ENCODE peak calls at places on chromosomes 1 and 21, in six cellular contexts. A is activated T-helper 1 cell treated with Interleukin-2 at 50 U/mL for 16 hours, P is EL, W is GM10248, R is neuronal stem cell, B is left cardiac atrium. H is an unnamed sample.

GRCh38 chr1:99887890-99888289 is 37.7 kb downstream of the AGL start:
- DNase-seq in A (no peak), P (no peak), W (no peak), R (no peak), B (no peak), H (no peak)

GRCh38 chr1:6086762-6087401 is 41.2 kb downstream of the KCNAB2 start:
- DNase-seq in A (no peak), P (no peak), W (no peak), R (no peak), B (no peak), H (no peak)

GRCh38 chr1:101148987-101149386 is 87.8 kb upstream of the S1PR1 start:
- DNase-seq in A (no peak), P (no peak), W (no peak), R (no peak), B (no peak), H (no peak)

GRCh38 chr1:97919568-97920261 is 1.1 kb downstream of the DPYD start:
- DNase-seq in A (no peak), P (peak; percentile 32), W (peak; percentile 3), R (no peak), B (no peak), H (no peak)

GRCh38 chr1:36796101-36796590 is 238.2 kb downstream of the GRIK3 start:
- DNase-seq in A (no peak), P (no peak), W (no peak), R (no peak), B (no peak), H (no peak)

GRCh38 chr1:244094880-244095522 is 43.9 kb downstream of the ZBTB18 start:
- DNase-seq in A (no peak), P (no peak), W (no peak), R (no peak), B (no peak), H (no peak)

GRCh38 chr21:32336711-32337110 is 38.1 kb downstream of the MRAP start:
- DNase-seq in A (no peak), P (peak; percentile 53), W (no peak), R (no peak), B (no peak), H (no peak)

GRCh38 chr1:115828101-115829022 is 12.6 kb downstream of the NHLH2 start:
- DNase-seq in A (no peak), P (no peak), W (no peak), R (no peak), B (peak; percentile 35), H (no peak)

GRCh38 chr1:241605146-241605805 is 34.9 kb downstream of the CHML start:
- DNase-seq in A (no peak), P (no peak), W (no peak), R (no peak), B (no peak), H (peak; percentile 29)

GRCh38 chr1:238673561-238673960 is 712.8 kb upstream of the CHRM3 start:
- DNase-seq in A (no peak), P (no peak), W (no peak), R (no peak), B (no peak), H (no peak)

GRCh38 chr1:115592264-115592663 is 49.5 kb upstream of the VANGL1 start:
- DNase-seq in A (no peak), P (no peak), W (no peak), R (no peak), B (no peak), H (no peak)

GRCh38 chr1:86394416-86394815 is 1.7 kb downstream of the ODF2L start:
- DNase-seq in A (no peak), P (peak; percentile 48), W (no peak), R (no peak), B (no peak), H (no peak)

GRCh38 chr1:7585216-7585907 is 185.7 kb upstream of the VAMP3 start:
- DNase-seq in A (no peak), P (no peak), W (no peak), R (no peak), B (peak; percentile 10), H (no peak)

GRCh38 chr1:7745783-7746182 is 25.3 kb upstream of the VAMP3 start:
- DNase-seq in A (no peak), P (no peak), W (no peak), R (no peak), B (no peak), H (no peak)

GRCh38 chr1:217647791-217648190 is 16.6 kb downstream of the SPATA17 start:
- DNase-seq in A (no peak), P (no peak), W (no peak), R (no peak), B (no peak), H (no peak)

GRCh38 chr1:145906954-145907755 is 2.7 kb downstream of the ITGA10 start:
- DNase-seq in A (no peak), P (no peak), W (no peak), R (no peak), B (no peak), H (no peak)

GRCh38 chr1:51642739-51643142 is 25.8 kb downstream of the OSBPL9 start:
- DNase-seq in A (no peak), P (peak; percentile 94), W (no peak), R (no peak), B (no peak), H (no peak)

GRCh38 chr1:7594002-7594713 is 176.9 kb upstream of the VAMP3 start:
- DNase-seq in A (no peak), P (no peak), W (no peak), R (no peak), B (no peak), H (no peak)

GRCh38 chr1:43587594-43587993 is 56.9 kb downstream of the PTPRF start:
- DNase-seq in A (no peak), P (peak; percentile 69), W (no peak), R (no peak), B (no peak), H (no peak)

GRCh38 chr1:13513885-13514546 is at the start of gene LRRC38:
- DNase-seq in A (no peak), P (no peak), W (no peak), R (no peak), B (peak; percentile 30), H (no peak)

GRCh38 chr1:185215911-185216310 is 58.9 kb downstream of the SWT1 start:
- DNase-seq in A (no peak), P (peak; percentile 3), W (no peak), R (no peak), B (no peak), H (no peak)

GRCh38 chr1:158146739-158147138 is 34.0 kb upstream of the CD1D start:
- DNase-seq in A (no peak), P (peak; percentile 35), W (no peak), R (no peak), B (no peak), H (no peak)

GRCh38 chr1:27400035-27400962 is 7.9 kb downstream of the GPR3 start:
- DNase-seq in A (no peak), P (no peak), W (no peak), R (no peak), B (no peak), H (no peak)

GRCh38 chr1:237685553-237685952 is 205.2 kb downstream of the ZP4 start:
- DNase-seq in A (no peak), P (no peak), W (no peak), R (no peak), B (no peak), H (no peak)

GRCh38 chr1:107941123-107941522 is 23.9 kb downstream of the VAV3 start:
- DNase-seq in A (no peak), P (no peak), W (no peak), R (no peak), B (peak; percentile 27), H (no peak)

GRCh38 chr1:147266381-147266780 is 23.9 kb downstream of the CHD1L start:
- DNase-seq in A (no peak), P (no peak), W (no peak), R (no peak), B (no peak), H (no peak)

GRCh38 chr1:145782166-145783099 is 41.5 kb downstream of the RNF115 start:
- DNase-seq in A (no peak), P (peak; percentile 88), W (no peak), R (no peak), B (no peak), H (no peak)

GRCh38 chr1:202207292-202207691 is 13.7 kb downstream of the LGR6 start:
- DNase-seq in A (no peak), P (peak; percentile 58), W (no peak), R (no peak), B (peak; percentile 48), H (no peak)

GRCh38 chr1:116820362-116820761 is 66.1 kb downstream of the CD2 start:
- DNase-seq in A (no peak), P (peak; percentile 88), W (no peak), R (no peak), B (peak; percentile 77), H (no peak)

GRCh38 chr1:6580119-6580587 is 359 bp downstream of the ZBTB48 start:
- DNase-seq in A (no peak), P (no peak), W (no peak), R (no peak), B (no peak), H (no peak)

GRCh38 chr1:246724725-246725095 is 501 bp downstream of the SCCPDH start:
- DNase-seq in A (no peak), P (peak; percentile 49), W (peak; percentile 35), R (no peak), B (no peak), H (peak; percentile 7)

GRCh38 chr1:3579626-3580025 is 31.7 kb downstream of the MEGF6 start:
- DNase-seq in A (no peak), P (no peak), W (no peak), R (no peak), B (no peak), H (no peak)

GRCh38 chr1:225468270-225469020 is 40.6 kb upstream of the LBR start:
- DNase-seq in A (no peak), P (no peak), W (no peak), R (no peak), B (no peak), H (no peak)

GRCh38 chr1:153375511-153375910 is at the start of gene S100A12:
- DNase-seq in A (no peak), P (peak; percentile 80), W (no peak), R (no peak), B (no peak), H (no peak)